ENCODE peak calls at places on chromosomes 13 and 19, in eight cellular contexts. S is endothelial cell; R is T-helper 2 cell; X is heart left ventricle; D is activated CD4-positive, alpha-beta T cell treated with anti-CD3 and anti-CD28 coated beads, Interleukin-2, amount 50 U/mL, for 1 hour; P is mammary epithelial cell; A is fibroblast of mammary gland; W is HCEC 1CT. K is an unnamed sample.

GRCh38 chr13:48320906-48321510 is 17.5 kb downstream of the RB1 start:
- DNase-seq in R (no peak), S (no peak), P (no peak), A (no peak), X (no peak), D (no peak), W (no peak), K (no peak)

GRCh38 chr19:3669134-3669436 is 31.2 kb downstream of the PIP5K1C start:
- DNase-seq in W (no peak), S (no peak), R (no peak), D (no peak), X (no peak), P (no peak), A (no peak), K (no peak)

GRCh38 chr19:10812902-10813404 is 23.1 kb downstream of the TMED1 start:
- DNase-seq in S (no peak), X (no peak), P (peak), R (no peak), D (no peak), W (peak), A (peak), K (no peak)

GRCh38 chr13:41017744-41018582 is 1.2 kb downstream of the ELF1 start:
- DNase-seq in A (no peak), S (no peak), X (no peak), P (peak), R (no peak), W (no peak), D (no peak), K (no peak)

GRCh38 chr19:54551950-54552912 is 21.4 kb upstream of the LILRA2 start:
- DNase-seq in D (no peak), P (no peak), R (no peak), S (no peak), W (no peak), X (no peak), A (no peak), K (no peak)

GRCh38 chr19:50794778-50795664 is 4.8 kb downstream of the ACP4 start:
- DNase-seq in D (no peak), R (no peak), W (peak), A (peak), X (no peak), S (no peak), P (no peak), K (no peak)

GRCh38 chr19:12521996-12522395 is 29.3 kb downstream of the ZNF564 start:
- DNase-seq in S (no peak), D (no peak), W (no peak), P (no peak), A (no peak), X (no peak), R (no peak), K (peak)

GRCh38 chr13:110907951-110908898 is 6.6 kb downstream of the ANKRD10 start:
- DNase-seq in W (no peak), S (no peak), R (no peak), A (no peak), P (peak), X (no peak), D (no peak), K (peak)

GRCh38 chr13:94309997-94310842 is 169.3 kb downstream of the DCT start:
- DNase-seq in W (peak), X (no peak), S (no peak), D (no peak), R (no peak), P (peak), A (peak), K (no peak)

GRCh38 chr13:98839826-98840769 is 87.6 kb upstream of the SLC15A1 start:
- DNase-seq in R (no peak), P (peak), X (peak), W (peak), S (peak), D (peak), A (peak), K (peak)

GRCh38 chr19:5360003-5360820 is 19.6 kb upstream of the PTPRS start:
- DNase-seq in D (no peak), W (no peak), X (no peak), R (no peak), P (peak), S (no peak), A (peak), K (no peak)

GRCh38 chr13:107441279-107441678 is 774.1 kb downstream of the LIG4 start:
- DNase-seq in R (no peak), A (peak), W (peak), S (no peak), P (no peak), X (no peak), D (no peak), K (no peak)

GRCh38 chr13:22740264-22740663 is 440.5 kb upstream of the SGCG start:
- DNase-seq in W (no peak), X (no peak), P (no peak), D (no peak), A (peak), R (no peak), S (peak), K (no peak)

GRCh38 chr19:708154-709141 is at the start of gene PALM:
- DNase-seq in A (no peak), W (no peak), D (no peak), R (no peak), S (peak), P (no peak), X (peak), K (peak)

K was measured in H9.